ENCODE peak calls at places on chromosomes 3 and 15, in nine cellular contexts. One of them, this sample, is unnamed.

GRCh38 chr3:169759256-169759655 is 5.6 kb downstream of the TERC start:
- DNase-seq in iPS DF 6.9: no peak
- DNase-seq in AG09319: no peak
- DNase-seq in H9: no peak
- DNase-seq in HEK293T: no peak
- DNase-seq in fibroblast of mammary gland: peak; percentile 52
- DNase-seq in transverse colon: no peak
- DNase-seq in neural crest cell: no peak
- DNase-seq in H1: no peak
- DNase-seq in this sample: no peak

GRCh38 chr15:51076142-51076897 is 18.4 kb downstream of the TNFAIP8L3 start:
- DNase-seq in iPS DF 6.9: no peak
- DNase-seq in AG09319: no peak
- DNase-seq in H9: no peak
- DNase-seq in HEK293T: no peak
- DNase-seq in fibroblast of mammary gland: no peak
- DNase-seq in transverse colon: no peak
- DNase-seq in neural crest cell: no peak
- DNase-seq in H1: no peak
- DNase-seq in this sample: no peak

GRCh38 chr15:38254065-38254883 is 1.6 kb downstream of the SPRED1 start:
- DNase-seq in iPS DF 6.9: no peak
- DNase-seq in AG09319: no peak
- DNase-seq in H9: no peak
- DNase-seq in HEK293T: peak; percentile 18
- DNase-seq in fibroblast of mammary gland: peak; percentile 67
- DNase-seq in transverse colon: peak; percentile 62
- DNase-seq in neural crest cell: no peak
- DNase-seq in H1: no peak
- DNase-seq in this sample: peak; percentile 21

GRCh38 chr3:194079702-194080172 is 56.2 kb upstream of the HES1 start:
- DNase-seq in iPS DF 6.9: no peak
- DNase-seq in AG09319: no peak
- DNase-seq in H9: no peak
- DNase-seq in HEK293T: no peak
- DNase-seq in fibroblast of mammary gland: no peak
- DNase-seq in transverse colon: no peak
- DNase-seq in neural crest cell: no peak
- DNase-seq in H1: no peak
- DNase-seq in this sample: no peak

GRCh38 chr3:133038089-133038730 is at the start of gene TMEM108:
- DNase-seq in iPS DF 6.9: peak; percentile 85
- DNase-seq in AG09319: no peak
- DNase-seq in H9: peak; percentile 97
- DNase-seq in HEK293T: peak; percentile 95
- DNase-seq in fibroblast of mammary gland: peak; percentile 28
- DNase-seq in transverse colon: peak; percentile 52
- DNase-seq in neural crest cell: peak; percentile 82
- DNase-seq in H1: peak; percentile 82
- DNase-seq in this sample: peak; percentile 84

GRCh38 chr15:39785139-39785538 is 2.5 kb upstream of the FSIP1 start:
- DNase-seq in iPS DF 6.9: no peak
- DNase-seq in AG09319: no peak
- DNase-seq in H9: no peak
- DNase-seq in HEK293T: no peak
- DNase-seq in fibroblast of mammary gland: no peak
- DNase-seq in transverse colon: no peak
- DNase-seq in neural crest cell: no peak
- DNase-seq in H1: no peak
- DNase-seq in this sample: no peak

GRCh38 chr3:64493149-64493548 is 194.7 kb downstream of the ADAMTS9 start:
- DNase-seq in iPS DF 6.9: no peak
- DNase-seq in AG09319: no peak
- DNase-seq in H9: no peak
- DNase-seq in HEK293T: no peak
- DNase-seq in fibroblast of mammary gland: no peak
- DNase-seq in transverse colon: no peak
- DNase-seq in neural crest cell: no peak
- DNase-seq in H1: no peak
- DNase-seq in this sample: no peak

GRCh38 chr15:62786123-62786825 is 256.3 kb upstream of the TPM1 start:
- DNase-seq in iPS DF 6.9: no peak
- DNase-seq in AG09319: no peak
- DNase-seq in H9: no peak
- DNase-seq in HEK293T: no peak
- DNase-seq in fibroblast of mammary gland: no peak
- DNase-seq in transverse colon: no peak
- DNase-seq in neural crest cell: no peak
- DNase-seq in H1: no peak
- DNase-seq in this sample: no peak

GRCh38 chr3:13494463-13495350 is 14.6 kb downstream of the HDAC11 start:
- DNase-seq in iPS DF 6.9: no peak
- DNase-seq in AG09319: no peak
- DNase-seq in H9: no peak
- DNase-seq in HEK293T: peak; percentile 52
- DNase-seq in fibroblast of mammary gland: no peak
- DNase-seq in transverse colon: no peak
- DNase-seq in neural crest cell: peak; percentile 34
- DNase-seq in H1: no peak
- DNase-seq in this sample: peak; percentile 77

GRCh38 chr3:149753717-149754116 is 1.4 kb upstream of the COMMD2 start:
- DNase-seq in iPS DF 6.9: no peak
- DNase-seq in AG09319: no peak
- DNase-seq in H9: no peak
- DNase-seq in HEK293T: no peak
- DNase-seq in fibroblast of mammary gland: no peak
- DNase-seq in transverse colon: no peak
- DNase-seq in neural crest cell: no peak
- DNase-seq in H1: no peak
- DNase-seq in this sample: no peak

GRCh38 chr3:69745503-69745902 is 6.2 kb downstream of the MITF start:
- DNase-seq in iPS DF 6.9: no peak
- DNase-seq in AG09319: no peak
- DNase-seq in H9: no peak
- DNase-seq in HEK293T: no peak
- DNase-seq in fibroblast of mammary gland: no peak
- DNase-seq in transverse colon: no peak
- DNase-seq in neural crest cell: no peak
- DNase-seq in H1: no peak
- DNase-seq in this sample: no peak

GRCh38 chr15:40421246-40422157 is 15.9 kb downstream of the IVD start:
- DNase-seq in iPS DF 6.9: no peak
- DNase-seq in AG09319: no peak
- DNase-seq in H9: peak; percentile 84
- DNase-seq in HEK293T: peak; percentile 74
- DNase-seq in fibroblast of mammary gland: peak; percentile 60
- DNase-seq in transverse colon: peak; percentile 85
- DNase-seq in neural crest cell: peak; percentile 79
- DNase-seq in H1: peak; percentile 62
- DNase-seq in this sample: peak; percentile 74

GRCh38 chr3:48084929-48085328 is 68.7 kb upstream of the MAP4 start:
- DNase-seq in iPS DF 6.9: no peak
- DNase-seq in AG09319: no peak
- DNase-seq in H9: no peak
- DNase-seq in HEK293T: no peak
- DNase-seq in fibroblast of mammary gland: no peak
- DNase-seq in transverse colon: no peak
- DNase-seq in neural crest cell: no peak
- DNase-seq in H1: no peak
- DNase-seq in this sample: no peak

GRCh38 chr15:52556524-52556923 is 12.3 kb downstream of the ARPP19 start:
- DNase-seq in iPS DF 6.9: no peak
- DNase-seq in AG09319: no peak
- DNase-seq in H9: no peak
- DNase-seq in HEK293T: no peak
- DNase-seq in fibroblast of mammary gland: no peak
- DNase-seq in transverse colon: no peak
- DNase-seq in neural crest cell: no peak
- DNase-seq in H1: no peak
- DNase-seq in this sample: no peak

This sample was measured in nucleus accumbens.